ENCODE peak calls at places on chromosomes 1 and 21, in four cellular contexts. One of them, this sample, is unnamed.

GRCh38 chr1:208178091-208178529 is 66.1 kb downstream of the PLXNA2 start:
- DNase-seq in A673: no peak
- DNase-seq in IMR-90: no peak
- DNase-seq in AG09309: no peak
- DNase-seq in this sample: no peak

GRCh38 chr1:154736840-154737239 is 128.9 kb upstream of the ADAR start:
- DNase-seq in A673: no peak
- DNase-seq in AG09309: peak
- DNase-seq in IMR-90: peak
- DNase-seq in this sample: peak

GRCh38 chr1:156432109-156433018 is 63.4 kb downstream of the RHBG start:
- DNase-seq in IMR-90: no peak
- DNase-seq in A673: no peak
- DNase-seq in AG09309: no peak
- DNase-seq in this sample: no peak

GRCh38 chr1:154755858-154756730 is 114.0 kb downstream of the KCNN3 start:
- DNase-seq in A673: peak
- DNase-seq in AG09309: no peak
- DNase-seq in IMR-90: peak
- DNase-seq in this sample: peak

GRCh38 chr1:64215576-64215975 is 12.2 kb downstream of the UBE2U start:
- DNase-seq in AG09309: no peak
- DNase-seq in IMR-90: no peak
- DNase-seq in A673: no peak
- DNase-seq in this sample: no peak

GRCh38 chr21:45255381-45256020 is 32.2 kb downstream of the POFUT2 start:
- DNase-seq in IMR-90: no peak
- DNase-seq in AG09309: no peak
- DNase-seq in A673: no peak
- DNase-seq in this sample: no peak

GRCh38 chr1:30444850-30445249 is 278.5 kb downstream of the MATN1 start:
- DNase-seq in IMR-90: no peak
- DNase-seq in A673: peak
- DNase-seq in AG09309: no peak
- DNase-seq in this sample: no peak

GRCh38 chr1:220451541-220451940 is 76.4 kb upstream of the MARK1 start:
- DNase-seq in AG09309: no peak
- DNase-seq in IMR-90: no peak
- DNase-seq in A673: no peak
- DNase-seq in this sample: no peak

GRCh38 chr1:23673086-23673813 is 18.4 kb upstream of the RPL11 start:
- DNase-seq in AG09309: no peak
- DNase-seq in IMR-90: peak
- DNase-seq in A673: peak
- DNase-seq in this sample: peak

GRCh38 chr1:15961492-15961891 is 14.4 kb downstream of the ZBTB17 start:
- DNase-seq in AG09309: no peak
- DNase-seq in A673: no peak
- DNase-seq in IMR-90: no peak
- DNase-seq in this sample: no peak

GRCh38 chr1:86441581-86441980 is 17.6 kb downstream of the CLCA2 start:
- DNase-seq in AG09309: no peak
- DNase-seq in A673: no peak
- DNase-seq in IMR-90: no peak
- DNase-seq in this sample: no peak

GRCh38 chr1:108557311-108557710 is 2.6 kb upstream of the EEIG2 start:
- DNase-seq in A673: no peak
- DNase-seq in IMR-90: no peak
- DNase-seq in AG09309: no peak
- DNase-seq in this sample: no peak

GRCh38 chr1:108561145-108561458 is 1.2 kb downstream of the EEIG2 start:
- DNase-seq in AG09309: no peak
- DNase-seq in IMR-90: no peak
- DNase-seq in A673: no peak
- DNase-seq in this sample: no peak

GRCh38 chr1:108560143-108560429 is 186 bp downstream of the EEIG2 start:
- DNase-seq in IMR-90: no peak
- DNase-seq in A673: peak
- DNase-seq in AG09309: no peak
- DNase-seq in this sample: no peak

GRCh38 chr1:108560430-108561144 is 687 bp downstream of the EEIG2 start:
- DNase-seq in IMR-90: peak
- DNase-seq in A673: peak
- DNase-seq in AG09309: no peak
- DNase-seq in this sample: peak

GRCh38 chr1:108559215-108560142 is at the start of gene EEIG2:
- DNase-seq in IMR-90: peak
- DNase-seq in AG09309: peak
- DNase-seq in A673: peak
- DNase-seq in this sample: peak
- TF ChIP-seq CTCF in IMR-90: peak
- TF ChIP-seq CTCF in AG09309: peak
- TF ChIP-seq CTCF in A673: peak
- TF ChIP-seq CTCF in this sample: peak

GRCh38 chr1:184152944-184153343 is 101.4 kb downstream of the TSEN15 start:
- DNase-seq in AG09309: no peak
- DNase-seq in IMR-90: no peak
- DNase-seq in A673: no peak
- DNase-seq in this sample: no peak
- H3K4me3 ChIP-seq in AG09309: peak
- H3K4me3 ChIP-seq in IMR-90: no peak
- H3K4me3 ChIP-seq in A673: peak
- H3K4me3 ChIP-seq in this sample: no peak

GRCh38 chr1:12195416-12195815 is 28.6 kb downstream of the TNFRSF1B start:
- DNase-seq in IMR-90: no peak
- DNase-seq in A673: no peak
- DNase-seq in AG09309: no peak
- DNase-seq in this sample: no peak

GRCh38 chr1:12201343-12202189 is 28.3 kb upstream of the VPS13D start:
- DNase-seq in AG09309: no peak
- DNase-seq in A673: no peak
- DNase-seq in IMR-90: no peak
- DNase-seq in this sample: no peak

GRCh38 chr1:12197483-12197880 is 30.7 kb downstream of the TNFRSF1B start:
- DNase-seq in IMR-90: no peak
- DNase-seq in AG09309: no peak
- DNase-seq in A673: no peak
- DNase-seq in this sample: no peak

GRCh38 chr1:12194666-12195216 is 27.9 kb downstream of the TNFRSF1B start:
- DNase-seq in AG09309: no peak
- DNase-seq in IMR-90: no peak
- DNase-seq in A673: no peak
- DNase-seq in this sample: no peak

GRCh38 chr1:12196641-12197482 is 30.1 kb downstream of the TNFRSF1B start:
- DNase-seq in IMR-90: no peak
- DNase-seq in AG09309: no peak
- DNase-seq in A673: peak
- DNase-seq in this sample: no peak
- TF ChIP-seq CTCF in IMR-90: peak
- TF ChIP-seq CTCF in AG09309: no peak
- TF ChIP-seq CTCF in A673: peak
- TF ChIP-seq CTCF in this sample: no peak

DNA sequence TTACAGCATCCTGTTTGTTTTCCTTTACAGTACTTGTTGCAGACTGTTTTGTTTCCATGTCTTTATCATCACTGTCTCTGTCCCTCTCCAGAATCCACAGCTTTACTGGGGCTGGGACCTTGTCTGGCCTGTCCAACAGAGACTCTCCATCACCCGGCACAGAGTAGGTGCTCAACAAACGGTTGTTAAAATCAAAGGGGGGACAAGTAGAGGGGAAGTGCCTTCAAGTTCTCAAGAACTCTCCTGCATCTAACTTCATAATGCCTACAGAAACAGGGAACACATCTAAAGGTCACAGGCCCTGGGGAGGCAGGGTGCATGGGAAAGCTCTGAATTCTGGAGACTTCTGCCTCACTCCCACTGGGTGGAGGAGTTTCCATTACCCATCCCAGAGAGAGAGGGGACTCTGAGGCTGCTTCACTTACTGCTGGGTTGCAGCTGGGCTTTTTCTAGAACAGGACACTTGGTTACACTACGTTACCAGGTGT is 2.3 kb upstream of the ECE1 start:
- DNase-seq in A673: no peak
- DNase-seq in AG09309: no peak
- DNase-seq in IMR-90: no peak
- DNase-seq in this sample: no peak
- H3K4me3 ChIP-seq in A673: no peak
- H3K4me3 ChIP-seq in AG09309: no peak
- H3K4me3 ChIP-seq in IMR-90: no peak
- H3K4me3 ChIP-seq in this sample: no peak

DNA sequence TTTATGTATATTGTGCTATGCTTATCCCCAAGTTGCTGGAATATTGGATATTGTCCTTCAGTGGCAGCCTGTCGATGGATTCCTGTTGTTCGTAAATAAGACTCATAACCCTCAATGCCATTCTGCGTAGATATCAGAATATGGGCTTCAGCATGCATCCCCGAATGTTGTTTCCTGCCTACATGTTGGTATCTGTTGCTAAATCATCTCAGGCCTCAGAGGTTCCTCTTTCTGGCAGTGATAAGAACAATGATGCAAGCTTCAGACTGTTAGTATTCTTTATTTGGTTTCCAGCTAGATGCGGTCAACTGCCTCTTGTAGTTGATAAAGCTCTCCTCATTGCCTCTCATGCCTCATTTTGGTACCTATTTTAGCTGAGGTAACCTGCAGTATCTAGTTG is 2082.6 kb downstream of the MRPL39 start:
- DNase-seq in AG09309: no peak
- DNase-seq in IMR-90: no peak
- DNase-seq in A673: no peak
- DNase-seq in this sample: no peak
- TF ChIP-seq CTCF in AG09309: no peak
- TF ChIP-seq CTCF in IMR-90: no peak
- TF ChIP-seq CTCF in A673: no peak
- TF ChIP-seq CTCF in this sample: no peak

This sample was measured in astrocyte of the spinal cord.